ENCODE peak calls at places on chromosomes 16 and 17, in five cellular contexts. E is fibroblast of pulmonary artery; A is lung; T is CD4-positive, alpha-beta T cell; O is bronchial epithelial cell. V is an unnamed sample.

GRCh38 chr16:64206877-64207276 is 915.0 kb downstream of the CDH11 start:
- DNase-seq in A (no peak), T (no peak), E (peak; percentile 45), O (no peak), V (no peak)

GRCh38 chr17:40443196-40443987 is at the start of gene IGFBP4:
- DNase-seq in T (peak; percentile 66), E (peak; percentile 74), O (peak; percentile 37), A (peak; percentile 79), V (peak; percentile 88)

GRCh38 chr17:70945386-70945785 is 776.1 kb downstream of the KCNJ2 start:
- DNase-seq in O (no peak), A (no peak), T (no peak), E (peak; percentile 53), V (no peak)

GRCh38 chr17:68592667-68593330 is 8.4 kb downstream of the FAM20A start:
- DNase-seq in O (no peak), A (no peak), T (no peak), E (no peak), V (no peak)

GRCh38 chr17:259341-259976 is 78.0 kb upstream of the DOC2B start:
- DNase-seq in E (no peak), A (no peak), T (no peak), O (no peak), V (no peak)

GRCh38 chr16:77250395-77250794 is 51.2 kb downstream of the SYCE1L start:
- DNase-seq in O (no peak), E (peak; percentile 54), A (no peak), T (no peak), V (no peak)

GRCh38 chr16:2825049-2825742 is 4.9 kb upstream of the ZG16B start:
- DNase-seq in A (no peak), T (no peak), E (no peak), O (no peak), V (no peak)

GRCh38 chr16:2042171-2042570 is 5.5 kb downstream of the NTHL1 start:
- DNase-seq in O (no peak), A (peak; percentile 84), T (no peak), E (no peak), V (peak; percentile 92)

GRCh38 chr16:71367243-71367976 is 8.9 kb downstream of the CALB2 start:
- DNase-seq in E (peak; percentile 49), T (peak; percentile 9), O (peak; percentile 17), A (no peak), V (peak; percentile 19)

GRCh38 chr17:20184977-20185619 is 175.9 kb downstream of the SPECC1 start:
- DNase-seq in A (no peak), O (no peak), T (no peak), E (no peak), V (no peak)

GRCh38 chr17:42163113-42163512 is 8.3 kb upstream of the RAB5C start:
- DNase-seq in T (no peak), E (no peak), A (no peak), O (no peak), V (no peak)

GRCh38 chr17:73498854-73499597 is 145.2 kb downstream of the SDK2 start:
- DNase-seq in O (no peak), T (no peak), A (no peak), E (no peak), V (no peak)

GRCh38 chr16:49756971-49757743 is 98.8 kb downstream of the ZNF423 start:
- DNase-seq in A (no peak), T (no peak), E (peak; percentile 71), O (peak; percentile 5), V (no peak)

GRCh38 chr17:33381201-33381600 is 88.1 kb upstream of the ASIC2 start:
- DNase-seq in T (no peak), O (no peak), E (no peak), A (no peak), V (peak; percentile 4)

GRCh38 chr16:49416276-49416675 is 42.7 kb downstream of the C16orf78 start:
- DNase-seq in T (no peak), A (no peak), E (no peak), O (no peak), V (no peak)

GRCh38 chr16:81175325-81175891 is 63.1 kb upstream of the BCO1 start:
- DNase-seq in T (no peak), A (no peak), E (peak; percentile 23), O (peak; percentile 61), V (no peak)

GRCh38 chr17:351875-352420 is 659 bp downstream of the RPH3AL start:
- DNase-seq in A (no peak), T (no peak), E (no peak), O (no peak), V (peak; percentile 21)

GRCh38 chr17:7393613-7394451 is 493 bp downstream of the PLSCR3 start:
- DNase-seq in E (no peak), T (peak; percentile 64), A (no peak), O (peak; percentile 44), V (peak; percentile 45)

GRCh38 chr16:70661534-70661917 is 15.2 kb downstream of the IL34 start:
- DNase-seq in T (no peak), E (no peak), O (no peak), A (no peak), V (no peak)

GRCh38 chr17:81154961-81155360 is 10.3 kb upstream of the PVALEF start:
- DNase-seq in T (no peak), O (no peak), E (no peak), A (no peak), V (no peak)

GRCh38 chr17:41888332-41888965 is 23.2 kb upstream of the KLHL11 start:
- DNase-seq in E (no peak), O (no peak), A (no peak), T (no peak), V (no peak)

GRCh38 chr17:37389160-37389559 is 13.4 kb downstream of the C17orf78 start:
- DNase-seq in O (no peak), A (no peak), T (no peak), E (no peak), V (no peak)

GRCh38 chr17:56761387-56761786 is 72.3 kb downstream of the C17orf67 start:
- DNase-seq in E (no peak), A (no peak), T (no peak), O (no peak), V (no peak)

GRCh38 chr16:9787717-9788116 is 394.5 kb downstream of the GRIN2A start:
- DNase-seq in A (no peak), O (no peak), E (no peak), T (no peak), V (no peak)

GRCh38 chr17:50055426-50056216 is at the start of gene ITGA3:
- DNase-seq in A (peak; percentile 88), E (peak; percentile 88), T (peak; percentile 59), O (peak; percentile 92), V (peak; percentile 93)

GRCh38 chr16:89903908-89904515 is 14.7 kb upstream of the MC1R start:
- DNase-seq in E (no peak), A (no peak), O (no peak), T (no peak), V (no peak)

GRCh38 chr16:80559369-80559768 is 18.6 kb downstream of the DYNLRB2 start:
- DNase-seq in T (no peak), A (no peak), E (no peak), O (no peak), V (no peak)

GRCh38 chr17:49216953-49217650 is 6.6 kb downstream of the ABI3 start:
- DNase-seq in T (no peak), O (no peak), E (no peak), A (peak; percentile 62), V (peak; percentile 15)

GRCh38 chr17:57273471-57273870 is 17.1 kb downstream of the MSI2 start:
- DNase-seq in T (no peak), A (no peak), E (no peak), O (peak; percentile 64), V (no peak)

GRCh38 chr16:79911660-79912059 is 311.1 kb upstream of the MAF start:
- DNase-seq in O (no peak), A (no peak), T (no peak), E (no peak), V (no peak)

GRCh38 chr17:63826468-63827001 is 696 bp upstream of the PSMC5 start:
- DNase-seq in A (no peak), E (no peak), O (no peak), T (no peak), V (peak; percentile 20)
- TF ChIP-seq CTCF in A (no peak), E (no peak), O (peak; percentile 12), T (no peak), V (no peak)

DNA sequence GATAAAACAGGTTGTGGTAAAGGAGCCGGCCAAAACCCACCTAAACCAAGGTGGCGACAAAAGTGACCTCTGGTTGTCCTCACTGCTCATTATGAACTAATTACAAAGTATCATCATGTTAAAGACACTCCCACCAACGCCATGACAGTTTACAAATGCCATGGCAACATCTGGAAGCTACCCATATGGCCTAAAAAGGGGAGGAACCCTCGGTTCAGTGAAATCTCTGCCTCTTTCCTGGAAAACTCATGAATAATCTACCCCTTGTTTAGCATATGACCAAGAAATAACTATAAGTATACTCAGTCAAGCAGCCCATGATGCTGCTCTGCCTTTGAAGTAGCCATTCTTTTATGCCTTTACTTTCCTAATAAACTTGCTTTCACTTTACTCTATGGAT is 72.2 kb downstream of the CYLD start:
- DNase-seq in A (no peak), E (no peak), T (no peak), O (no peak), V (no peak)
- TF ChIP-seq CTCF in A (no peak), E (no peak), T (no peak), O (no peak), V (no peak)

GRCh38 chr16:660459-661183 is 7.3 kb upstream of the RHOT2 start:
- DNase-seq in E (peak; percentile 76), A (peak; percentile 90), T (peak; percentile 58), O (peak; percentile 65), V (peak; percentile 93)
- TF ChIP-seq CTCF in E (peak; percentile 27), A (peak; percentile 25), T (no peak), O (peak; percentile 69), V (peak; percentile 59)

GRCh38 chr17:31533546-31534155 is 142.2 kb downstream of the RAB11FIP4 start:
- DNase-seq in O (peak; percentile 82), T (no peak), E (peak; percentile 75), A (no peak), V (peak; percentile 38)
- TF ChIP-seq CTCF in O (peak; percentile 27), T (no peak), E (peak; percentile 4), A (no peak), V (no peak)

GRCh38 chr17:36152639-36153120 is 23.8 kb downstream of the TBC1D3B start:
- DNase-seq in A (no peak), E (peak; percentile 28), O (no peak), T (no peak), V (no peak)
- TF ChIP-seq CTCF in A (no peak), E (peak; percentile 1), O (no peak), T (no peak), V (no peak)

GRCh38 chr17:60107526-60108257 is 29.0 kb upstream of the HEATR6 start:
- DNase-seq in O (no peak), T (no peak), A (peak; percentile 28), E (peak; percentile 44), V (no peak)
- TF ChIP-seq CTCF in O (no peak), T (no peak), A (no peak), E (peak; percentile 17), V (no peak)

V was measured in thyroid gland.